ENCODE peak calls at places on chromosomes 4 and X, in four cellular contexts. One of them, this sample, is unnamed.

GRCh38 chr4:38623260-38623659 is 40.7 kb upstream of the KLF3 start:
- DNase-seq in fibroblast of mammary gland: no peak
- DNase-seq in kidney tubule cell: no peak
- DNase-seq in uterus: no peak
- DNase-seq in this sample: no peak

GRCh38 chrX:107684956-107685385 is 56.7 kb downstream of the PRPS1 start:
- DNase-seq in fibroblast of mammary gland: peak; percentile 87
- DNase-seq in uterus: peak; percentile 65
- DNase-seq in kidney tubule cell: peak; percentile 86
- DNase-seq in this sample: peak; percentile 53

GRCh38 chr4:3010998-3011397 is 47.6 kb downstream of the GRK4 start:
- DNase-seq in kidney tubule cell: peak; percentile 44
- DNase-seq in fibroblast of mammary gland: peak; percentile 91
- DNase-seq in uterus: peak; percentile 28
- DNase-seq in this sample: peak; percentile 83

GRCh38 chr4:105092356-105092755 is 54.3 kb upstream of the TET2 start:
- DNase-seq in kidney tubule cell: peak; percentile 60
- DNase-seq in fibroblast of mammary gland: peak; percentile 95
- DNase-seq in uterus: peak; percentile 19
- DNase-seq in this sample: peak; percentile 68

GRCh38 chr4:128700659-128701350 is 108.7 kb upstream of the JADE1 start:
- DNase-seq in uterus: no peak
- DNase-seq in kidney tubule cell: no peak
- DNase-seq in fibroblast of mammary gland: no peak
- DNase-seq in this sample: peak; percentile 24

GRCh38 chr4:6768539-6768905 is 14.0 kb upstream of the KIAA0232 start:
- DNase-seq in kidney tubule cell: peak; percentile 52
- DNase-seq in fibroblast of mammary gland: peak; percentile 52
- DNase-seq in uterus: no peak
- DNase-seq in this sample: no peak

GRCh38 chr4:112167790-112168189 is 22.5 kb downstream of the FAM241A start:
- DNase-seq in uterus: no peak
- DNase-seq in fibroblast of mammary gland: no peak
- DNase-seq in kidney tubule cell: peak; percentile 41
- DNase-seq in this sample: no peak

GRCh38 chr4:8439168-8439567 is 1.4 kb downstream of the ACOX3 start:
- DNase-seq in kidney tubule cell: no peak
- DNase-seq in fibroblast of mammary gland: no peak
- DNase-seq in uterus: no peak
- DNase-seq in this sample: peak; percentile 89

GRCh38 chrX:129359269-129359668 is 164.0 kb downstream of the SMARCA1 start:
- DNase-seq in kidney tubule cell: peak; percentile 29
- DNase-seq in uterus: no peak
- DNase-seq in fibroblast of mammary gland: peak; percentile 26
- DNase-seq in this sample: no peak

GRCh38 chr4:123749408-123749807 is 352.8 kb downstream of the SPRY1 start:
- DNase-seq in fibroblast of mammary gland: no peak
- DNase-seq in kidney tubule cell: no peak
- DNase-seq in uterus: no peak
- DNase-seq in this sample: no peak

This sample was measured in fibroblast of villous mesenchyme.